ENCODE peak calls at places on chromosomes 3 and 15, in six cellular contexts. B, E, F, H, W and J are unnamed samples.

GRCh38 chr3:105647047-105647446 is 221.8 kb downstream of the CBLB start:
- DNase-seq in B (peak; percentile 18), E (no peak), F (no peak), H (peak; percentile 59), W (no peak), J (no peak)

GRCh38 chr3:27319304-27319703 is 49.9 kb downstream of the NEK10 start:
- DNase-seq in B (no peak), E (no peak), F (no peak), H (no peak), W (no peak), J (no peak)

GRCh38 chr15:41115088-41115651 is 910 bp downstream of the INO80 start:
- DNase-seq in B (no peak), E (no peak), F (no peak), H (no peak), W (no peak), J (no peak)

GRCh38 chr15:28281876-28282275 is 40.1 kb downstream of the HERC2 start:
- DNase-seq in B (no peak), E (no peak), F (no peak), H (no peak), W (no peak), J (no peak)

GRCh38 chr3:73188707-73189106 is 127.2 kb downstream of the EBLN2 start:
- DNase-seq in B (no peak), E (peak; percentile 8), F (no peak), H (no peak), W (no peak), J (no peak)

GRCh38 chr3:58022490-58022889 is 14.3 kb downstream of the FLNB start:
- DNase-seq in B (no peak), E (no peak), F (no peak), H (no peak), W (no peak), J (no peak)

GRCh38 chr3:34895841-34896240 is 743.5 kb upstream of the ARPP21 start:
- DNase-seq in B (no peak), E (no peak), F (no peak), H (no peak), W (no peak), J (no peak)

GRCh38 chr3:48879307-48879993 is 19.2 kb downstream of the SLC25A20 start:
- DNase-seq in B (no peak), E (no peak), F (no peak), H (no peak), W (no peak), J (no peak)

GRCh38 chr3:14352002-14352627 is 50.3 kb upstream of the SLC6A6 start:
- DNase-seq in B (no peak), E (no peak), F (no peak), H (no peak), W (no peak), J (no peak)